ENCODE peak calls at places on chromosomes 5 and 9, in nine cellular contexts. J, U, S, C, G, D, X, B and M are unnamed samples.

GRCh38 chr5:76372320-76373054 is 30.6 kb upstream of the IQGAP2 start:
- DNase-seq in J (no peak), U (no peak), S (peak; percentile 93), C (no peak), G (peak; percentile 90), D (no peak), X (no peak), B (no peak), M (no peak)

GRCh38 chr9:14131353-14132088 is 182.4 kb downstream of the NFIB start:
- DNase-seq in J (no peak), U (no peak), S (no peak), C (no peak), G (no peak), D (no peak), X (no peak), B (no peak), M (no peak)

GRCh38 chr5:155480731-155481131 is 467.2 kb downstream of the KIF4B start:
- DNase-seq in J (peak; percentile 18), U (no peak), S (no peak), C (no peak), G (no peak), D (no peak), X (no peak), B (no peak), M (no peak)

GRCh38 chr9:26656003-26656940 is 236.3 kb downstream of the CAAP1 start:
- DNase-seq in J (no peak), U (no peak), S (peak; percentile 7), C (peak; percentile 35), G (peak; percentile 44), D (no peak), X (peak; percentile 8), B (peak; percentile 10), M (no peak)

GRCh38 chr9:129336601-129337286 is 158.7 kb upstream of the IER5L start:
- DNase-seq in J (no peak), U (peak; percentile 87), S (no peak), C (no peak), G (no peak), D (no peak), X (peak; percentile 75), B (peak; percentile 23), M (no peak)

GRCh38 chr5:157908459-157908858 is 49.5 kb upstream of the CLINT1 start:
- DNase-seq in J (no peak), U (no peak), S (no peak), C (no peak), G (no peak), D (no peak), X (no peak), B (no peak), M (no peak)

GRCh38 chr5:140143521-140144258 is 18.0 kb downstream of the IGIP start:
- DNase-seq in J (no peak), U (no peak), S (no peak), C (no peak), G (no peak), D (no peak), X (no peak), B (no peak), M (no peak)

GRCh38 chr5:40594811-40595210 is 84.9 kb upstream of the PTGER4 start:
- DNase-seq in J (no peak), U (no peak), S (peak; percentile 6), C (no peak), G (peak; percentile 18), D (no peak), X (no peak), B (peak; percentile 17), M (no peak)

GRCh38 chr5:132807163-132807838 is 5.8 kb upstream of the SOWAHA start:
- DNase-seq in J (no peak), U (peak; percentile 45), S (no peak), C (no peak), G (no peak), D (no peak), X (no peak), B (no peak), M (no peak)

GRCh38 chr9:8860925-8861324 is 1061.3 kb upstream of the DMAC1 start:
- DNase-seq in J (no peak), U (no peak), S (peak; percentile 53), C (no peak), G (no peak), D (no peak), X (no peak), B (no peak), M (no peak)

GRCh38 chr5:173907686-173908371 is 19.7 kb downstream of the CPEB4 start:
- DNase-seq in J (no peak), U (no peak), S (no peak), C (no peak), G (peak; percentile 46), D (no peak), X (no peak), B (no peak), M (no peak)

GRCh38 chr5:168162464-168162863 is 129.0 kb upstream of the WWC1 start:
- DNase-seq in J (no peak), U (no peak), S (no peak), C (no peak), G (no peak), D (no peak), X (no peak), B (no peak), M (no peak)

GRCh38 chr5:143056331-143056689 is 286.1 kb downstream of the ARHGAP26 start:
- DNase-seq in J (no peak), U (no peak), S (no peak), C (no peak), G (no peak), D (no peak), X (no peak), B (no peak), M (no peak)

GRCh38 chr5:66828046-66828550 is 231.9 kb downstream of the MAST4 start:
- DNase-seq in J (no peak), U (no peak), S (no peak), C (peak; percentile 4), G (no peak), D (no peak), X (no peak), B (no peak), M (no peak)

GRCh38 chr5:176474476-176474875 is 26.3 kb downstream of the FAF2 start:
- DNase-seq in J (no peak), U (no peak), S (peak; percentile 70), C (no peak), G (peak; percentile 41), D (no peak), X (no peak), B (no peak), M (no peak)

GRCh38 chr5:107380654-107381053 is 290.1 kb downstream of the EFNA5 start:
- DNase-seq in J (no peak), U (no peak), S (no peak), C (no peak), G (no peak), D (no peak), X (no peak), B (no peak), M (no peak)

GRCh38 chr5:151042453-151043093 is 22.2 kb downstream of the GPX3 start:
- DNase-seq in J (peak; percentile 5), U (peak; percentile 54), S (no peak), C (no peak), G (no peak), D (no peak), X (no peak), B (no peak), M (no peak)

GRCh38 chr5:39447968-39448367 is 23.2 kb upstream of the DAB2 start:
- DNase-seq in J (no peak), U (no peak), S (no peak), C (no peak), G (peak; percentile 96), D (no peak), X (no peak), B (peak; percentile 79), M (no peak)

GRCh38 chr9:69173891-69174644 is at the start of gene TJP2:
- DNase-seq in J (peak; percentile 79), U (peak; percentile 88), S (peak; percentile 40), C (peak; percentile 54), G (no peak), D (peak; percentile 41), X (peak; percentile 46), B (peak; percentile 64), M (peak; percentile 81)

DNA sequence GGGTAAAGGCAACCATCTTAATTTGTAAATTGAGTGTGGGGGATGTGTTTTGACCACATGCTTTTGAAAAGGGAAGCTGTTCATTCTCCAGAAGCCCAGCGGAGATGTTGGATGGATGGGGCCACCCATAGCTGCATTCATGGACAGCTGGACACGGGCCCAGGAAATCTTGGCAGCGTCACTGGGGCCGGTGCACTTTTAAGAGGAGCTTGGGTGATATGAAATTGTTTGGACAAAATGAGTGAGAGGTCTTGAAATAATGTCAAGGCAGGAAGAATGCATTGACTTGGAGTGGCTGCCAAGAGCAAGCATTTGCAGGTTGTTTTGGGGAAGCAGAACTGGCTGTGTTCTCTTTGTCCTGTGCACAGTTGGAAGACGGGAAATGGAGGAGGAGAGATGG is 33.6 kb downstream of the SYK start:
- DNase-seq in J (no peak), U (no peak), S (no peak), C (no peak), G (no peak), D (no peak), X (no peak), B (no peak), M (no peak)
- H3K36me3 ChIP-seq in J (no peaks in the 10 kb centered on the region), U (no peaks in the 10 kb centered on the region), S (no peaks in the 10 kb centered on the region), C (no peaks in the 10 kb centered on the region), G (no peaks in the 10 kb centered on the region), D (no peaks in the 10 kb centered on the region), X (no peaks in the 10 kb centered on the region), B (no peaks in the 10 kb centered on the region), M (no peaks in the 10 kb centered on the region)

DNA sequence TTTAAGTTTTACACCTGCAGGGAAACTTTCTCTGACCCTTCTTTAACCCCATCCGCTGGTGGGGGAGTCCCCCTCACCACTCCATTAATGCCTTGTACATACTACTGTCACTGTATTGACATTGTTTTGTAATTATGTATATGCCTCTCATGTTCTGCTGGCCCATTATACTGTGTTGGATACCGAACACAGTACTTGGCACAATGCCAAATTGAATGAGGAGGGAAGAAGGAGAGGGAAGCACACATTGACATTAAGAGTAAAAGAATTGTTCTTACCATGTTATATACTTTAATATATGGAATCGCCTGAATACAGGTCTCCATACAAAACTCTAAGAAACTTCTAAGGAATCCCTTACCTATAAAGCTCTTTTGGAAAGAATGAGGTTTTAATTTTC is 73.6 kb upstream of the GRHPR start:
- DNase-seq in J (no peak), U (no peak), S (no peak), C (no peak), G (no peak), D (no peak), X (no peak), B (no peak), M (no peak)
- H3K36me3 ChIP-seq in J (peaks cover 17% of the 10 kb centered on the region), U (no peaks in the 10 kb centered on the region), S (no peaks in the 10 kb centered on the region), C (peaks cover 46% of the 10 kb centered on the region), G (no peaks in the 10 kb centered on the region), D (no peaks in the 10 kb centered on the region), X (no peaks in the 10 kb centered on the region), B (no peaks in the 10 kb centered on the region), M (no peaks in the 10 kb centered on the region)

DNA sequence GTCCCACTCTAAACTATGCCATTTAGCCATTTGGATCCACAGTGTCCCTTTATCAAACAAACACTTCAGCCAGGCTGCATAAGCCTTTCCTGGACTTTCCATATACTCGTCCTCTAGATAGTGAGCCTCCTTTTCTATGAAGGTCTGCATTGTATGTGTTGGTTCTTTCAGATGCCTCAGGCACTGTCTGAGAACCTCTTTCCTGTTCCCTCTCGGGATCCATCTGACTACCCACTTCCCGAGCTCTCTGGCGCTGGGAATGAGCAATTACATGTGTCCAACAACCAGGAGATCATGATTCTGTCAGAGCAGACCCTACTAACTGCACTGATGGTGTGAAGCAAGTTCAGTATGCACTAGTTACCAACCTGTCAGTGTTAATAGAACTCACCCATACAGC is 14.2 kb downstream of the SMC2 start:
- DNase-seq in J (no peak), U (no peak), S (no peak), C (no peak), G (no peak), D (no peak), X (no peak), B (no peak), M (no peak)
- H3K36me3 ChIP-seq in J (peaks cover 60% of the 10 kb centered on the region), U (no peaks in the 10 kb centered on the region), S (peaks cover 4% of the 10 kb centered on the region), C (peaks cover 98% of the 10 kb centered on the region), G (peaks cover 5% of the 10 kb centered on the region), D (no peaks in the 10 kb centered on the region), X (no peaks in the 10 kb centered on the region), B (peaks cover 10% of the 10 kb centered on the region), M (no peaks in the 10 kb centered on the region)

GRCh38 chr5:178612299-178612698 is 14.6 kb downstream of the CLK4 start:
- DNase-seq in J (no peak), U (no peak), S (no peak), C (no peak), G (no peak), D (no peak), X (no peak), B (no peak), M (no peak)
- H3K36me3 ChIP-seq in J (peaks cover 98% of the 10 kb centered on the region), U (peaks cover 4% of the 10 kb centered on the region), S (peaks cover 73% of the 10 kb centered on the region), C (peaks cover 96% of the 10 kb centered on the region), G (peaks cover 67% of the 10 kb centered on the region), D (peaks cover 26% of the 10 kb centered on the region), X (peaks cover 4% of the 10 kb centered on the region), B (peaks cover 5% of the 10 kb centered on the region), M (peaks cover 84% of the 10 kb centered on the region)